ENCODE peak calls at places on chromosomes 4 and X, in seven cellular contexts. P, Q, M, B, T, V and E are unnamed samples.

GRCh38 chrX:56499372-56499771 is 64.1 kb upstream of the UBQLN2 start:
- DNase-seq in V (no peak), T (no peak), M (no peak), P (no peak), Q (no peak), B (no peak), E (no peak)

GRCh38 chrX:130082244-130083106 is 27.8 kb downstream of the ELF4 start:
- DNase-seq in T (peak; percentile 46), V (peak; percentile 87), P (peak; percentile 9), M (no peak), B (peak; percentile 69), Q (peak; percentile 46), E (peak; percentile 59)

GRCh38 chr4:91243132-91243531 is 1060.6 kb upstream of the GRID2 start:
- DNase-seq in V (no peak), M (no peak), B (no peak), P (peak; percentile 81), Q (no peak), T (no peak), E (peak; percentile 41)

GRCh38 chr4:78650106-78651021 is 98.8 kb downstream of the ANXA3 start:
- DNase-seq in V (no peak), B (no peak), Q (peak; percentile 40), P (no peak), T (peak; percentile 92), M (no peak), E (no peak)

GRCh38 chr4:187172340-187172761 is 448.7 kb upstream of the FAT1 start:
- DNase-seq in Q (no peak), V (no peak), T (peak; percentile 75), B (no peak), P (no peak), M (no peak), E (no peak)

GRCh38 chr4:101315041-101315440 is 32.3 kb downstream of the PPP3CA start:
- DNase-seq in B (no peak), P (no peak), V (no peak), M (no peak), Q (no peak), T (no peak), E (no peak)

GRCh38 chrX:331145-331771 is 12.7 kb upstream of the GTPBP6 start:
- DNase-seq in Q (no peak), P (no peak), T (peak; percentile 67), V (peak; percentile 76), M (no peak), B (peak; percentile 69), E (peak; percentile 69)

GRCh38 chr4:79241846-79242245 is 84.0 kb downstream of the NAA11 start:
- DNase-seq in V (peak; percentile 19), T (peak; percentile 69), Q (no peak), P (no peak), M (no peak), B (no peak), E (no peak)

GRCh38 chr4:61500883-61501282 is 300.8 kb downstream of the ADGRL3 start:
- DNase-seq in M (no peak), P (no peak), Q (no peak), T (no peak), V (no peak), B (no peak), E (no peak)

GRCh38 chrX:28756647-28757046 is 169.4 kb downstream of the IL1RAPL1 start:
- DNase-seq in M (no peak), B (no peak), V (no peak), T (no peak), Q (no peak), P (no peak), E (no peak)

GRCh38 chrX:104459796-104460195 is 106.2 kb upstream of the IL1RAPL2 start:
- DNase-seq in V (no peak), P (no peak), T (no peak), B (no peak), Q (no peak), M (no peak), E (no peak)

GRCh38 chr4:184541918-184542317 is 67.6 kb upstream of the IRF2 start:
- DNase-seq in T (no peak), M (no peak), P (no peak), Q (no peak), B (no peak), V (no peak), E (no peak)

GRCh38 chr4:162683659-162684370 is 482.9 kb downstream of the NAF1 start:
- DNase-seq in B (no peak), M (peak; percentile 11), V (no peak), Q (no peak), P (no peak), T (peak; percentile 8), E (no peak)

GRCh38 chr4:48831532-48832015 is 686 bp downstream of the OCIAD1 start:
- DNase-seq in V (no peak), Q (no peak), P (no peak), M (no peak), B (no peak), T (no peak), E (no peak)

GRCh38 chr4:86359944-86360478 is at the start of gene MAPK10:
- DNase-seq in Q (no peak), M (no peak), V (peak; percentile 86), B (peak; percentile 66), P (peak; percentile 73), T (peak; percentile 98), E (peak; percentile 83)

GRCh38 chrX:103565752-103566151 is 19.6 kb upstream of the TCEAL4 start:
- DNase-seq in P (no peak), Q (no peak), M (no peak), V (no peak), B (no peak), T (peak; percentile 14), E (no peak)

GRCh38 chrX:16946971-16947562 is 609 bp downstream of the REPS2 start:
- DNase-seq in T (no peak), M (no peak), Q (peak; percentile 11), P (peak; percentile 16), B (peak; percentile 52), V (peak; percentile 80), E (peak; percentile 22)

GRCh38 chr4:124936427-124936826 is 223.9 kb upstream of the ANKRD50 start:
- DNase-seq in V (no peak), B (peak; percentile 66), T (peak; percentile 54), Q (no peak), P (peak; percentile 60), M (no peak), E (peak; percentile 84)

GRCh38 chrX:118627084-118627758 is 100.2 kb upstream of the IL13RA1 start:
- DNase-seq in Q (no peak), T (peak; percentile 1), M (peak; percentile 31), P (no peak), V (no peak), B (no peak), E (no peak)

GRCh38 chr4:183429489-183429888 is 14.9 kb upstream of the CDKN2AIP start:
- DNase-seq in M (no peak), P (no peak), Q (no peak), B (no peak), V (no peak), T (no peak), E (no peak)

GRCh38 chrX:22534643-22535042 is 261.9 kb downstream of the CBLL2 start:
- DNase-seq in T (peak; percentile 1), Q (no peak), V (no peak), B (peak; percentile 51), P (peak; percentile 33), M (no peak), E (no peak)
- H3K9me3 ChIP-seq in T (no peaks in the 10 kb centered on the region), Q (no peaks in the 10 kb centered on the region), V (no peaks in the 10 kb centered on the region), B (no peaks in the 10 kb centered on the region), P (no peaks in the 10 kb centered on the region), M (no peaks in the 10 kb centered on the region), E (no peaks in the 10 kb centered on the region)

DNA sequence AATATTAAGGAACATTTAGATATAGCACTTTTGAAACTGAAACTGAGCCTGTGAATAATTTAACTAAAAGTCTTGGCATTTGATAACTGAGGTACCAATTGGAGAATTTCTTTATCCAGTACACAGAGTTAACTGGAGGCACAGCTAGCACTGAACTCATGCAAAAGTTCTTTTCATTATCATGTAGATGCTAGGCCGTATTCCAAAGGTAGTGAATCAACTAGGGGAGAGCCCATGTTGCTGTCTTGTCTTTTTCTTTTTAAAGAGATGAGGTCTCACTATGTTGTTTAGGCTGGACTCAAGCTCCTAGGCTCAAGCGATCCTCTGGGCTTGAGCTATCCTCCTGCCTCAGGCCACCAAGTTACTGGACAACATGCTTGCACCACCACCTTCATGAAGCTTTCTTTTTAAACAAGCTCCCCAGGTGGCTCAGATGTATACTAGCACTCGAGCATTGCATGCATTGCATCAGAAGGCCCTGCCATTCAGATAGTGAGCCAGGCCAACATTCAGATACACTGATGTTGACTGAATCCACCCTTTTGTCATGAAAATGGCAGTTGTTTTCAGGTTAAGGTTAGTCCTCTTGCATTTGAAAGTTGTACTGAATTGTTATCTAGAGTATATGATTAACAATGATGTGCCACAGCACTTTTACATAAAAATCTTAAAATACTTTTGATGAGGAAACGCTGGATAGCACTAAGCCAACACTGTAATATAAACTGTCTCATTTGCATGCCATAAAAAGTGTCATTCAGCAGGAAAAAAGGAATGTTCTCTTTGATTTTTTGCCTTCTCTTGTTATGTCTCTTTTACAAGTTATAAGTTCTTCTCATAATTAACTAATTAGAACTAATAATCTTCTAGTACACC is 76.6 kb downstream of the FNIP2 start:
- DNase-seq in T (no peak), Q (no peak), P (no peak), M (no peak), V (no peak), B (no peak), E (no peak)
- H3K4me3 ChIP-seq in T (no peak overlapping the region), Q (no peak overlapping the region), P (no peak overlapping the region), M (no peak overlapping the region), V (no peak overlapping the region), B (no peak overlapping the region), E (no peak overlapping the region)

DNA sequence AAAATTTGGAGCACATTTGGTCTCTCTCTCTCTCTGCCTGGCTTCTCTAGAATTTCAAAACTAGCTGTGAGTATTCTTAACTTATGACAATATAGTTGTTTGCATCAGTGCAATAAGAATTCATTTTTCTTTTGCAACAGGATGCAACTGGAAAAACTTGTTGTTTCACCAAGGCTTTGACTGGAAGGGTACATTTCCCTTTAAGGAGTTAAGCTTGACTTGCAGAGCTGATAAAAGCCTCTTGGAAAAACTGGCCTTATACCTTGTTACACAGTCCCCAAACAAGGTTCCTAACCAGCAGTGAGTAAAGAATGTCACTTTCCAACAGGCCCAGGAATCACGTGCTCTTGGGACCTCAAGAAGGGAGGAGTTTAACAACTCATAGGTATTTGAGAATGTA is 25.9 kb upstream of the ZNF718 start:
- DNase-seq in V (no peak), Q (no peak), T (no peak), P (no peak), B (no peak), M (no peak), E (no peak)
- H3K9me3 ChIP-seq in V (peaks cover 19% of the 10 kb centered on the region), Q (peaks cover 3% of the 10 kb centered on the region), T (peaks cover 86% of the 10 kb centered on the region), P (no peaks in the 10 kb centered on the region), B (peaks cover 88% of the 10 kb centered on the region), M (peaks cover 29% of the 10 kb centered on the region), E (peaks cover 11% of the 10 kb centered on the region)

GRCh38 chr4:10958226-10958856 is 273.8 kb upstream of the CLNK start:
- DNase-seq in Q (no peak), B (no peak), P (no peak), T (no peak), M (no peak), V (no peak), E (no peak)

GRCh38 chr4:10962246-10962645 is 277.7 kb upstream of the CLNK start:
- DNase-seq in T (no peak), M (no peak), B (no peak), Q (no peak), P (no peak), V (no peak), E (no peak)

GRCh38 chr4:10965196-10965595 is 280.6 kb upstream of the CLNK start:
- DNase-seq in T (no peak), V (no peak), M (no peak), B (no peak), Q (no peak), P (no peak), E (no peak)

GRCh38 chr4:10960386-10960785 is 275.8 kb upstream of the CLNK start:
- DNase-seq in Q (no peak), M (no peak), B (no peak), P (no peak), T (no peak), V (no peak), E (no peak)

GRCh38 chr4:10963958-10964705 is 279.6 kb upstream of the CLNK start:
- DNase-seq in P (no peak), M (no peak), B (no peak), V (no peak), Q (no peak), T (no peak), E (no peak)
- H3K4me3 ChIP-seq in P (no peak overlapping the region), M (no peak overlapping the region), B (no peak overlapping the region), V (no peak overlapping the region), Q (no peak overlapping the region), T (no peak overlapping the region), E (no peak overlapping the region)